ENCODE peak calls at places on chromosomes 2 and 18, in four cellular contexts. N is IMR-90, M is H1, T is H9. E is an unnamed sample.

GRCh38 chr18:29321561-29321960 is 1144.6 kb upstream of the CDH2 start:
- DNase-seq in M (no peak), N (peak; percentile 2), T (no peak), E (no peak)

GRCh38 chr18:47512056-47512455 is 260.6 kb upstream of the SKOR2 start:
- DNase-seq in N (no peak), T (no peak), M (no peak), E (no peak)

GRCh38 chr2:11292464-11293255 is 51.8 kb downstream of the ROCK2 start:
- DNase-seq in M (no peak), T (no peak), N (peak; percentile 23), E (peak; percentile 83)

GRCh38 chr2:118291481-118291880 is 203.2 kb downstream of the INSIG2 start:
- DNase-seq in M (no peak), T (no peak), N (no peak), E (no peak)

GRCh38 chr2:32627441-32627900 is 379 bp upstream of the TTC27 start:
- DNase-seq in N (peak; percentile 34), M (peak; percentile 10), T (peak; percentile 78), E (peak; percentile 73)

GRCh38 chr2:241868661-241869081 is 858 bp upstream of the RTP5 start:
- DNase-seq in T (no peak), N (no peak), M (no peak), E (no peak)

GRCh38 chr2:121721926-121722325 is 14.7 kb downstream of the NIFK start:
- DNase-seq in M (no peak), T (no peak), N (peak; percentile 92), E (no peak)

GRCh38 chr2:205245652-205246051 is 436.6 kb upstream of the NRP2 start:
- DNase-seq in N (peak; percentile 43), M (no peak), T (no peak), E (no peak)

GRCh38 chr18:78549971-78550370 is 429.6 kb upstream of the SALL3 start:
- DNase-seq in M (no peak), N (no peak), T (no peak), E (no peak)

GRCh38 chr2:32425719-32426141 is 68.9 kb downstream of the BIRC6 start:
- DNase-seq in N (peak; percentile 76), M (no peak), T (no peak), E (peak; percentile 10)

GRCh38 chr2:215418064-215418963 is 17.6 kb downstream of the FN1 start:
- DNase-seq in N (no peak), M (no peak), T (no peak), E (no peak)

GRCh38 chr18:78666666-78667335 is 312.8 kb upstream of the SALL3 start:
- DNase-seq in T (no peak), M (no peak), N (no peak), E (no peak)

GRCh38 chr18:11398625-11399024 is 210.8 kb upstream of the SLC35G4 start:
- DNase-seq in N (peak; percentile 1), T (no peak), M (no peak), E (peak; percentile 6)

GRCh38 chr2:26737221-26737620 is 26.9 kb upstream of the SLC35F6 start:
- DNase-seq in M (no peak), T (no peak), N (no peak), E (peak; percentile 54)

GRCh38 chr2:220455389-220455788 is 828.0 kb downstream of the SLC4A3 start:
- DNase-seq in M (no peak), T (no peak), N (peak; percentile 74), E (no peak)

GRCh38 chr2:39606585-39606984 is 59.1 kb upstream of the TMEM178A start:
- DNase-seq in N (no peak), T (peak; percentile 31), M (no peak), E (peak; percentile 95)

DNA sequence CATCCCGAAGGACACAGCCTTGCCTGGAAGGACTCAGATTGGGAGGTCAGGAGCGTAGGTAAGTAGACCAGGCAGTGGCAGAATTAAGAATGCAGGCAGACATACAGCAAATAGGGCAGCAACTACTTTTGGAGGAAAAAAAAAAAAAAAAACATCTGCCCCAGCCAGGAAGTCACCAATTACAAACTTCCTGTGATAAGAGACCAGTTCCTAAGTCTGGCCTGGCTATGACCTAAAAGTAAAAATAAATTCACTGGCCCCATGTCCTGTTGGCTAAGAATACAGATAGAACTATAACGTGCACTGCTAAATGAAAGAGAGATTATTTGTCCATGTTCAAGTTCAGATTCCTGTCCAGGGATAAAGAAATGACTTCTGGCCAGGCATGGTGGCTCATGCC is 45.2 kb upstream of the NOSTRIN start:
- DNase-seq in M (no peak), N (no peak), T (no peak), E (peak; percentile 53)
- H4K5ac ChIP-seq in M (no peak overlapping the region), N (no peak overlapping the region), T (no peak overlapping the region), E (no peak overlapping the region)

GRCh38 chr18:36380173-36380827 is 82.8 kb downstream of the FHOD3 start:
- DNase-seq in M (no peak), N (no peak), T (no peak), E (no peak)
- H3K4me1 ChIP-seq in M (no peaks in the 10 kb centered on the region), N (peaks cover 3% of the 10 kb centered on the region), T (no peaks in the 10 kb centered on the region), E (no peaks in the 10 kb centered on the region)

DNA sequence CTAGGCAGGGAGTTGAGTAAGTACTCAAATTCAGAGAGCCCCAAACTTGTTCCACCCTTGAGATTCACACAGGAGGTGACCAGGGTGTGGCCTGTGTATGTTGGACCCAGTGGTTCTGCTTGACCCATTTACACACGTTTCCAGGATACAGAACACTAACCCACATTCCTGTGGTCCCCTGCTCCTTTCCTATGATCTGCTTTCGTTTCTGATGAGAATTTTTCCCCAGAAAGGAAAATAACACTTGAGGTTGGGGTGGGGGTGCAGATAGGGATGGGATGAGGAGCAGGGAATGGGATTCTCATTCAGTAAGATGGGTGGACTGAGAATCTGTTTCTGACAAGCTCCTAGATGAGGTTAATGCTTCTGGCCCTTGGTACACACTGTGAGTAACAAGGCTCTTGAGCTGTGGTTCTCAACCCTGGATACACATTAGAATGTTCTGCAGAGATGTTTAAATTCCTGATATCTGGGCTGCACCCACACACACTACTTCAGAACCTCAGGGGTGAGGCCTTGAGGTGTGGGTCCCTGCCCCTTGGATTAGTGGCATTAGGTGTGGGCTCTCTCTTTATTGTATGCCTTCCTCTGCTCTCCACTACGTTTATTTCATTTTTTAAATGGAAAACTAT is 58.4 kb downstream of the TPGS2 start:
- DNase-seq in N (no peak), M (no peak), T (no peak), E (no peak)
- H4K5ac ChIP-seq in N (no peak overlapping the region), M (no peak overlapping the region), T (no peak overlapping the region), E (no peak overlapping the region)

GRCh38 chr18:23578067-23578705 is 8.1 kb downstream of the NPC1 start:
- DNase-seq in T (no peak), N (no peak), M (no peak), E (no peak)

GRCh38 chr18:23578891-23579653 is 7.2 kb downstream of the NPC1 start:
- DNase-seq in T (no peak), N (peak; percentile 49), M (no peak), E (no peak)

GRCh38 chr18:23584019-23584970 is 2.0 kb downstream of the NPC1 start:
- DNase-seq in N (no peak), T (no peak), M (no peak), E (no peak)

GRCh38 chr18:23583071-23583865 is 3.0 kb downstream of the NPC1 start:
- DNase-seq in T (no peak), N (no peak), M (no peak), E (no peak)

GRCh38 chr18:23580677-23581367 is 5.5 kb downstream of the NPC1 start:
- DNase-seq in N (peak; percentile 94), M (no peak), T (no peak), E (no peak)
- H3K4me1 ChIP-seq in N (peaks cover 7% of the 10 kb centered on the region), M (peaks cover 2% of the 10 kb centered on the region), T (peaks cover 4% of the 10 kb centered on the region), E (peaks cover 2% of the 10 kb centered on the region)

GRCh38 chr2:168948621-168949212 is 47.6 kb downstream of the G6PC2 start:
- DNase-seq in N (peak; percentile 6), M (no peak), T (no peak), E (peak; percentile 31)
- H4K5ac ChIP-seq in N (no peak overlapping the region), M (no peak overlapping the region), T (no peak overlapping the region), E (no peak overlapping the region)

DNA sequence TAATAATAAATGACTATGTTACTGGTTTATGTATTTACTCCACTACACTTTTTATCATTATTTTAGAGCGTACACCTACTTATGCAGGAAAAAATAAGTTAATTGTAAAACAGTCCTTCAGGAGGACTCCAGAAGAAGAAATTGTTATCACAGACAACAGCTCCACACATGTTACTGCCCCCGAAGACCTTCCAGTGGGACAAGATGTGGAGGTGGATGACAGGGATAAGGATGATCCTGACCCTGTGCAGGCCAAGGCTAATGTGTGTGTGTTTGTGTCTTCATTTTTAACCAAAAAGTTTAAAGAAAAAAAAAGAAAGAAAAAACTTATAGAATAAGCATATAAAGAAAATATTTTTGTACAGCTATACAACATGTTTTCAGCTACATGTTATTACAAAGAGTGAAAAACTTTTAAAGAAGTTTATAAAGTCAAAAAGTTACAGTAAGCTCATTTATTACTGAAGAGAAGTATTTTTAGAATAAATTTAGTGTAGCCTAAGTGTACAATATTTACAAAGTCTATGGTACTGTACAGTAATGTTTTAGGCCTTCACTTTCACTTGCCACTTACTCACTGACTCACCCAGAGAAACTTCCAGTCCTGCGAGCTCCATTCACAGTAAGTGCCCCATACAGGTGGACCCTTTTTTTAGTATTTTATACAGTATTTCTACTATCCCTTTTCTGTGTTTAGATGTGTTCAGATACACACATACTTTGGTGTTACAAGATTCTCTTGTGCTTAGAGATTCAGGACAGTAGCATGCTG is 7.5 kb downstream of the TGFBRAP1 start:
- DNase-seq in N (peak; percentile 52), T (no peak), M (no peak), E (no peak)
- H3K4me1 ChIP-seq in N (peaks cover 14% of the 10 kb centered on the region), T (peaks cover 10% of the 10 kb centered on the region), M (peaks cover 5% of the 10 kb centered on the region), E (peaks cover 4% of the 10 kb centered on the region)

GRCh38 chr2:217361491-217361890 is 501.6 kb upstream of the TNP1 start:
- DNase-seq in M (no peak), N (peak; percentile 34), T (no peak), E (no peak)

GRCh38 chr2:217362710-217363109 is 502.8 kb upstream of the TNP1 start:
- DNase-seq in N (no peak), T (no peak), M (no peak), E (peak; percentile 77)

GRCh38 chr2:217360781-217361485 is 501.1 kb upstream of the TNP1 start:
- DNase-seq in T (no peak), N (peak; percentile 89), M (no peak), E (no peak)

GRCh38 chr2:217363470-217363869 is 503.6 kb upstream of the TNP1 start:
- DNase-seq in N (no peak), M (no peak), T (no peak), E (no peak)

DNA sequence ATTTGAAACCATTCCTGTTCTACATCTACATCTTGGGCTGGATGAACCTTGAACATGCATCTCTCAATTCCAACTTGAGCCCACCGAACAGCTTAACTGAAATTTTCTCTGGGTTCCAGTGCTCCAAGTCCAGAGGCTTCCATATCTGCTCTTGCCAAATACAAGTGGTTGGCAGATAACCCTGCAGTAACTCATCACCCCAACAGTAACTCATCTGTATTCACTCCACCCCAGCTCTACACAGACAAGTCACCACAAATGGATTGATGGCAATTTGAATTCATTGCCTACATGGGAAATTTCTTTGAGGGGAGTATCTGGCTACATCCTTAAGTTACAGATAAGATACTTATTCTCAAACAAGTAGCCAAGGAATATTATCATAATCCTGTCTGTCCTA is 502.4 kb upstream of the TNP1 start:
- DNase-seq in M (no peak), T (no peak), N (no peak), E (no peak)
- H4K5ac ChIP-seq in M (no peak overlapping the region), T (no peak overlapping the region), N (peak overlapping the region; percentile 92), E (no peak overlapping the region)

GRCh38 chr18:63131106-63131943 is 188.2 kb downstream of the BCL2 start:
- DNase-seq in T (peak; percentile 43), N (peak; percentile 59), M (no peak), E (peak; percentile 59)

GRCh38 chr18:63135101-63135500 is 184.5 kb downstream of the BCL2 start:
- DNase-seq in T (no peak), M (no peak), N (no peak), E (no peak)

GRCh38 chr18:63132819-63133200 is 186.8 kb downstream of the BCL2 start:
- DNase-seq in M (no peak), N (no peak), T (no peak), E (no peak)

GRCh38 chr18:63130176-63130575 is 189.4 kb downstream of the BCL2 start:
- DNase-seq in M (no peak), N (no peak), T (no peak), E (no peak)

GRCh38 chr18:63131944-63132818 is 187.4 kb downstream of the BCL2 start:
- DNase-seq in M (no peak), T (no peak), N (no peak), E (no peak)
- H3K4me1 ChIP-seq in M (no peaks in the 10 kb centered on the region), T (peaks cover 3% of the 10 kb centered on the region), N (no peaks in the 10 kb centered on the region), E (no peaks in the 10 kb centered on the region)